ENCODE peak calls at places on chromosomes 16 and 17, in seven cellular contexts. M is heart right ventricle; U is Peyer's patch; S is sigmoid colon; Y is transverse colon; T is upper lobe of right lung; N is CD8-positive, alpha-beta T cell. D is an unnamed sample.
A peak's percentile ranks its signal among the peaks of the same experiment; 100 is the strongest.

GRCh38 chr17:27499451-27500265 is 43.4 kb downstream of the KSR1 start:
- DNase-seq in Y (no peak), N (no peak), M (no peak), T (peak; percentile 30), U (no peak), S (no peak), D (peak; percentile 21)

GRCh38 chr17:76539631-76540271 is at the start of gene PRCD:
- DNase-seq in Y (no peak), M (no peak), S (no peak), U (no peak), N (no peak), T (no peak), D (no peak)

GRCh38 chr17:28390563-28390962 is 15.4 kb downstream of the SLC46A1 start:
- DNase-seq in N (no peak), U (no peak), T (no peak), Y (no peak), M (no peak), S (no peak), D (no peak)

GRCh38 chr16:84553873-84554399 is 49.5 kb upstream of the MEAK7 start:
- DNase-seq in T (no peak), Y (no peak), N (peak; percentile 76), S (no peak), M (no peak), U (peak; percentile 50), D (no peak)

GRCh38 chr17:45430738-45431530 is 1.7 kb downstream of the ARHGAP27 start:
- DNase-seq in T (peak; percentile 90), S (no peak), M (no peak), Y (peak; percentile 88), U (peak; percentile 65), N (no peak), D (no peak)

GRCh38 chr16:11201498-11202259 is 54.3 kb downstream of the SOCS1 start:
- DNase-seq in U (no peak), T (no peak), Y (no peak), S (no peak), M (no peak), N (no peak), D (no peak)

GRCh38 chr16:50814541-50814940 is 72.7 kb downstream of the CYLD start:
- DNase-seq in T (no peak), N (peak; percentile 2), M (no peak), U (no peak), S (no peak), Y (no peak), D (no peak)

GRCh38 chr16:11501583-11502138 is 85.1 kb downstream of the LITAF start:
- DNase-seq in Y (no peak), T (no peak), M (no peak), U (no peak), S (no peak), N (no peak), D (no peak)

GRCh38 chr16:70529051-70529777 is 5.6 kb downstream of the SF3B3 start:
- DNase-seq in N (no peak), S (no peak), Y (no peak), M (no peak), T (no peak), U (no peak), D (no peak)

GRCh38 chr17:64920419-64921172 is 1.3 kb upstream of the LRRC37A3 start:
- DNase-seq in T (no peak), S (no peak), N (no peak), U (no peak), M (no peak), Y (no peak), D (no peak)

GRCh38 chr16:8729779-8730334 is 55.4 kb downstream of the ABAT start:
- DNase-seq in S (peak; percentile 25), M (no peak), U (peak; percentile 64), Y (no peak), T (no peak), N (no peak), D (no peak)

GRCh38 chr17:47208744-47209488 is at the start of gene MYL4:
- DNase-seq in T (no peak), N (no peak), S (no peak), M (no peak), Y (no peak), U (no peak), D (no peak)

GRCh38 chr16:77327717-77328116 is 107.1 kb downstream of the ADAMTS18 start:
- DNase-seq in T (no peak), N (no peak), U (no peak), S (no peak), Y (no peak), M (no peak), D (no peak)

GRCh38 chr16:72664122-72664479 is 383.8 kb downstream of the ZFHX3 start:
- DNase-seq in M (no peak), U (no peak), S (no peak), Y (no peak), T (no peak), N (no peak), D (no peak)

GRCh38 chr16:457732-458400 is 32.4 kb downstream of the RAB11FIP3 start:
- DNase-seq in N (no peak), S (no peak), Y (no peak), U (no peak), T (no peak), M (no peak), D (peak; percentile 66)

GRCh38 chr17:49393491-49394255 is 21.0 kb downstream of the PHB1 start:
- DNase-seq in N (no peak), T (no peak), U (no peak), M (no peak), S (no peak), Y (no peak), D (no peak)

GRCh38 chr17:46003907-46004748 is 5.1 kb downstream of the STH start:
- DNase-seq in N (no peak), Y (peak; percentile 75), M (peak; percentile 56), T (no peak), U (no peak), S (peak; percentile 76), D (peak; percentile 86)

GRCh38 chr17:32553168-32553567 is 66.4 kb downstream of the CDK5R1 start:
- DNase-seq in N (no peak), U (no peak), Y (no peak), T (no peak), M (no peak), S (no peak), D (no peak)

GRCh38 chr17:76538281-76538931 is 897 bp upstream of the CYGB start:
- DNase-seq in M (no peak), T (peak; percentile 68), U (no peak), N (no peak), S (no peak), Y (no peak), D (no peak)

GRCh38 chr17:29930399-29931010 is 477 bp upstream of the SSH2 start:
- DNase-seq in T (no peak), S (no peak), N (no peak), Y (peak; percentile 13), U (peak; percentile 22), M (no peak), D (no peak)

GRCh38 chr17:42142371-42142896 is 12.4 kb downstream of the RAB5C start:
- DNase-seq in M (no peak), Y (no peak), T (no peak), S (no peak), N (no peak), U (no peak), D (no peak)

GRCh38 chr17:68368387-68368786 is 77.1 kb downstream of the ARSG start:
- DNase-seq in Y (no peak), T (no peak), S (no peak), U (no peak), N (no peak), M (no peak), D (no peak)

GRCh38 chr16:87602821-87603683 is 744 bp downstream of the JPH3 start:
- DNase-seq in Y (no peak), T (no peak), N (no peak), M (no peak), U (no peak), S (no peak), D (no peak)

GRCh38 chr16:87464691-87465300 is 28.0 kb downstream of the ZCCHC14 start:
- DNase-seq in Y (peak; percentile 66), T (peak; percentile 83), S (peak; percentile 94), M (peak; percentile 60), U (peak; percentile 42), N (no peak), D (no peak)

GRCh38 chr16:88448461-88449266 is 4.4 kb upstream of the ZFPM1 start:
- DNase-seq in S (no peak), M (no peak), T (no peak), U (peak; percentile 59), Y (no peak), N (no peak), D (no peak)

GRCh38 chr16:64627288-64627687 is 494.6 kb downstream of the CDH11 start:
- DNase-seq in N (no peak), S (no peak), Y (no peak), M (no peak), U (no peak), T (no peak), D (no peak)

GRCh38 chr17:6786618-6787017 is 10.6 kb downstream of the FBXO39 start:
- DNase-seq in U (no peak), T (no peak), Y (no peak), N (no peak), M (no peak), S (no peak), D (no peak)
- H3K4me3 ChIP-seq in U (no peak overlapping the region), T (no peak overlapping the region), Y (no peak overlapping the region), N (no peak overlapping the region), M (no peak overlapping the region), S (no peak overlapping the region), D (no peak overlapping the region)

DNA sequence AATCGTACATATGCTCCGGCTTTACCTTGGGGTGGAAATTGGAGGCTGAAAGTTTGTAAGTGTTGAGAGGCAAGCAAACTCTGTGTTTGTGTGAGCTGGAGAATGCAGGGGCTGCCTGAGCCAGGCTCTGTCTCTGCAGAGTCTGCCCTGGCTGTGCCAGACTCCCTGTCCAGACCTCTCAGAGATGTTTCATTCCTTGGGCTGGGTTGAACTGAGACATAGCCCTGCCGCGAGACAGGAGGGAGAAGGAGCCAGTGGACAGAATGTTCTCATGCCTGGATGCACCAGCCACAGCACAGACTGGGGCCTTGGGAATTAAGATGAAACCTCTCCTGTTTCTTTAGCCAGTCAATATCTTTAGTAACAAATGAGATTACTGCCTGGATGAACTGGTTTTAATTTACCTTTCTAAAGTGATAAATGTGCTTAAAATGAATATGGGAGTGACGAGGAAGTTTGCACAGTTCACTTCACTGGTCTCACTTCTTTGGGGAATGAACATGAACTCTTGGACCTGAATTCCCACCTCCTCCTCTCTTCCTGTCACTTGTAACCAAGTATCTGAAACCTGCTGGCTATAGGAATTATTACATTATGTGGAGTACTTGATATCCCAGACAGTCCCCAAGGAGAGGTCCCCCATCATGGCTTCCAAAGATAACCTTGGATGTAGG is 40.1 kb downstream of the YPEL2 start:
- DNase-seq in U (no peak), T (no peak), S (peak; percentile 94), M (peak; percentile 35), N (no peak), Y (peak; percentile 37), D (no peak)
- H3K27ac ChIP-seq in U (peak overlapping the region; percentile 78), T (peak overlapping the region; percentile 71), S (peak overlapping the region; percentile 94), M (peak overlapping the region; percentile 97), N (no peak overlapping the region), Y (peak overlapping the region; percentile 88), D (peak overlapping the region; percentile 100)

GRCh38 chr16:62638964-62639861 is 603.0 kb upstream of the CDH8 start:
- DNase-seq in N (no peak), T (no peak), U (no peak), S (no peak), Y (no peak), M (no peak), D (no peak)
- TF ChIP-seq CTCF in N (no peak), T (no peak), U (no peak), S (no peak), Y (no peak), M (no peak), D (no peak)

GRCh38 chr17:4786516-4786915 is 352 bp upstream of the VMO1 start:
- DNase-seq in N (no peak), M (no peak), Y (no peak), U (no peak), T (no peak), S (no peak), D (no peak)
- H3K4me3 ChIP-seq in N (no peak overlapping the region), M (peak overlapping the region; percentile 40), Y (no peak overlapping the region), U (peak overlapping the region; percentile 25), T (peak overlapping the region; percentile 19), S (no peak overlapping the region), D (peak overlapping the region; percentile 50)